ENCODE peak calls at places on chromosome 7, in eight cellular contexts. One of them, this sample, is unnamed.

GRCh38 chr7:76220185-76221057 is 18.7 kb downstream of the SRRM3 start:
- DNase-seq in A549: no peak
- DNase-seq in NCI-H510A treated with DMSO at 0.1 percent for 48 hours: no peak
- DNase-seq in cardiac fibroblast: peak
- DNase-seq in GM13976: no peak
- DNase-seq in MV-4-11: no peak
- DNase-seq in iris pigment epithelial cell: peak
- DNase-seq in nephron progenitor cell: peak
- DNase-seq in this sample: no peak

GRCh38 chr7:147245274-147245673 is 1128.7 kb downstream of the CNTNAP2 start:
- DNase-seq in A549: peak
- DNase-seq in NCI-H510A treated with DMSO at 0.1 percent for 48 hours: peak
- DNase-seq in cardiac fibroblast: peak
- DNase-seq in GM13976: peak
- DNase-seq in MV-4-11: peak
- DNase-seq in iris pigment epithelial cell: peak
- DNase-seq in nephron progenitor cell: peak
- DNase-seq in this sample: no peak

GRCh38 chr7:96826089-96826488 is 116.4 kb upstream of the SEM1 start:
- DNase-seq in A549: no peak
- DNase-seq in NCI-H510A treated with DMSO at 0.1 percent for 48 hours: no peak
- DNase-seq in cardiac fibroblast: no peak
- DNase-seq in GM13976: no peak
- DNase-seq in MV-4-11: no peak
- DNase-seq in iris pigment epithelial cell: no peak
- DNase-seq in nephron progenitor cell: no peak
- DNase-seq in this sample: no peak

GRCh38 chr7:14936530-14936929 is 34.0 kb upstream of the DGKB start:
- DNase-seq in A549: no peak
- DNase-seq in NCI-H510A treated with DMSO at 0.1 percent for 48 hours: no peak
- DNase-seq in cardiac fibroblast: no peak
- DNase-seq in GM13976: no peak
- DNase-seq in MV-4-11: no peak
- DNase-seq in iris pigment epithelial cell: no peak
- DNase-seq in nephron progenitor cell: peak
- DNase-seq in this sample: no peak

GRCh38 chr7:114548576-114548975 is 134.0 kb downstream of the FOXP2 start:
- DNase-seq in A549: no peak
- DNase-seq in NCI-H510A treated with DMSO at 0.1 percent for 48 hours: no peak
- DNase-seq in cardiac fibroblast: peak
- DNase-seq in GM13976: no peak
- DNase-seq in MV-4-11: no peak
- DNase-seq in iris pigment epithelial cell: no peak
- DNase-seq in nephron progenitor cell: no peak
- DNase-seq in this sample: no peak

GRCh38 chr7:125033506-125033905 is 103.9 kb upstream of the POT1 start:
- DNase-seq in A549: no peak
- DNase-seq in NCI-H510A treated with DMSO at 0.1 percent for 48 hours: no peak
- DNase-seq in cardiac fibroblast: no peak
- DNase-seq in GM13976: no peak
- DNase-seq in MV-4-11: no peak
- DNase-seq in iris pigment epithelial cell: no peak
- DNase-seq in nephron progenitor cell: no peak
- DNase-seq in this sample: no peak

GRCh38 chr7:45576249-45576929 is 2.2 kb downstream of the ADCY1 start:
- DNase-seq in A549: no peak
- DNase-seq in NCI-H510A treated with DMSO at 0.1 percent for 48 hours: no peak
- DNase-seq in cardiac fibroblast: peak
- DNase-seq in GM13976: no peak
- DNase-seq in MV-4-11: no peak
- DNase-seq in iris pigment epithelial cell: no peak
- DNase-seq in nephron progenitor cell: no peak
- DNase-seq in this sample: no peak

GRCh38 chr7:66255533-66256100 is 50.5 kb downstream of the TPST1 start:
- DNase-seq in A549: no peak
- DNase-seq in NCI-H510A treated with DMSO at 0.1 percent for 48 hours: no peak
- DNase-seq in cardiac fibroblast: peak
- DNase-seq in GM13976: no peak
- DNase-seq in MV-4-11: no peak
- DNase-seq in iris pigment epithelial cell: peak
- DNase-seq in nephron progenitor cell: no peak
- DNase-seq in this sample: no peak

GRCh38 chr7:78018541-78019456 is 220.2 kb downstream of the PHTF2 start:
- DNase-seq in A549: peak
- DNase-seq in NCI-H510A treated with DMSO at 0.1 percent for 48 hours: no peak
- DNase-seq in cardiac fibroblast: peak
- DNase-seq in GM13976: no peak
- DNase-seq in MV-4-11: no peak
- DNase-seq in iris pigment epithelial cell: peak
- DNase-seq in nephron progenitor cell: peak
- DNase-seq in this sample: no peak

GRCh38 chr7:98970031-98970615 is 91.8 kb downstream of the TRRAP start:
- DNase-seq in A549: no peak
- DNase-seq in NCI-H510A treated with DMSO at 0.1 percent for 48 hours: no peak
- DNase-seq in cardiac fibroblast: no peak
- DNase-seq in GM13976: no peak
- DNase-seq in MV-4-11: no peak
- DNase-seq in iris pigment epithelial cell: no peak
- DNase-seq in nephron progenitor cell: no peak
- DNase-seq in this sample: no peak

GRCh38 chr7:69858471-69858870 is 260.2 kb downstream of the AUTS2 start:
- DNase-seq in A549: no peak
- DNase-seq in NCI-H510A treated with DMSO at 0.1 percent for 48 hours: no peak
- DNase-seq in cardiac fibroblast: no peak
- DNase-seq in GM13976: no peak
- DNase-seq in MV-4-11: no peak
- DNase-seq in iris pigment epithelial cell: no peak
- DNase-seq in nephron progenitor cell: no peak
- DNase-seq in this sample: no peak

GRCh38 chr7:22016547-22016946 is 70.8 kb upstream of the CDCA7L start:
- DNase-seq in A549: no peak
- DNase-seq in NCI-H510A treated with DMSO at 0.1 percent for 48 hours: peak
- DNase-seq in cardiac fibroblast: no peak
- DNase-seq in GM13976: no peak
- DNase-seq in MV-4-11: no peak
- DNase-seq in iris pigment epithelial cell: no peak
- DNase-seq in nephron progenitor cell: no peak
- DNase-seq in this sample: no peak

GRCh38 chr7:1661461-1661860 is 8.6 kb upstream of the ELFN1 start:
- DNase-seq in A549: no peak
- DNase-seq in NCI-H510A treated with DMSO at 0.1 percent for 48 hours: no peak
- DNase-seq in cardiac fibroblast: no peak
- DNase-seq in GM13976: no peak
- DNase-seq in MV-4-11: no peak
- DNase-seq in iris pigment epithelial cell: no peak
- DNase-seq in nephron progenitor cell: no peak
- DNase-seq in this sample: no peak

GRCh38 chr7:93632371-93632770 is 57.8 kb upstream of the CALCR start:
- DNase-seq in A549: no peak
- DNase-seq in NCI-H510A treated with DMSO at 0.1 percent for 48 hours: no peak
- DNase-seq in cardiac fibroblast: no peak
- DNase-seq in GM13976: no peak
- DNase-seq in MV-4-11: no peak
- DNase-seq in iris pigment epithelial cell: no peak
- DNase-seq in nephron progenitor cell: no peak
- DNase-seq in this sample: no peak

GRCh38 chr7:4945949-4946348 is 13.0 kb downstream of the MMD2 start:
- DNase-seq in A549: no peak
- DNase-seq in NCI-H510A treated with DMSO at 0.1 percent for 48 hours: no peak
- DNase-seq in cardiac fibroblast: no peak
- DNase-seq in GM13976: no peak
- DNase-seq in MV-4-11: no peak
- DNase-seq in iris pigment epithelial cell: no peak
- DNase-seq in nephron progenitor cell: no peak
- DNase-seq in this sample: no peak

GRCh38 chr7:17948503-17949238 is 8.4 kb upstream of the SNX13 start:
- DNase-seq in A549: no peak
- DNase-seq in NCI-H510A treated with DMSO at 0.1 percent for 48 hours: no peak
- DNase-seq in cardiac fibroblast: peak
- DNase-seq in GM13976: no peak
- DNase-seq in MV-4-11: no peak
- DNase-seq in iris pigment epithelial cell: peak
- DNase-seq in nephron progenitor cell: no peak
- DNase-seq in this sample: no peak

GRCh38 chr7:95180-95862 is 97.0 kb upstream of the FAM20C start:
- DNase-seq in A549: no peak
- DNase-seq in NCI-H510A treated with DMSO at 0.1 percent for 48 hours: no peak
- DNase-seq in cardiac fibroblast: peak
- DNase-seq in GM13976: no peak
- DNase-seq in MV-4-11: no peak
- DNase-seq in iris pigment epithelial cell: peak
- DNase-seq in nephron progenitor cell: no peak
- DNase-seq in this sample: no peak

GRCh38 chr7:130566168-130566897 is 74.4 kb downstream of the MEST start:
- DNase-seq in A549: no peak
- DNase-seq in NCI-H510A treated with DMSO at 0.1 percent for 48 hours: no peak
- DNase-seq in cardiac fibroblast: peak
- DNase-seq in GM13976: no peak
- DNase-seq in MV-4-11: no peak
- DNase-seq in iris pigment epithelial cell: peak
- DNase-seq in nephron progenitor cell: no peak
- DNase-seq in this sample: no peak

GRCh38 chr7:74430961-74431466 is 22.7 kb upstream of the GTF2IRD1 start:
- DNase-seq in A549: no peak
- DNase-seq in NCI-H510A treated with DMSO at 0.1 percent for 48 hours: peak
- DNase-seq in cardiac fibroblast: no peak
- DNase-seq in GM13976: no peak
- DNase-seq in MV-4-11: no peak
- DNase-seq in iris pigment epithelial cell: no peak
- DNase-seq in nephron progenitor cell: no peak
- DNase-seq in this sample: no peak

GRCh38 chr7:100965723-100966541 is 3.4 kb upstream of the MUC12 start:
- DNase-seq in A549: peak
- DNase-seq in NCI-H510A treated with DMSO at 0.1 percent for 48 hours: no peak
- DNase-seq in cardiac fibroblast: peak
- DNase-seq in GM13976: peak
- DNase-seq in MV-4-11: no peak
- DNase-seq in iris pigment epithelial cell: peak
- DNase-seq in nephron progenitor cell: peak
- DNase-seq in this sample: peak

GRCh38 chr7:140230862-140231778 is 54.3 kb upstream of the KDM7A start:
- DNase-seq in A549: peak
- DNase-seq in NCI-H510A treated with DMSO at 0.1 percent for 48 hours: peak
- DNase-seq in cardiac fibroblast: peak
- DNase-seq in GM13976: peak
- DNase-seq in MV-4-11: no peak
- DNase-seq in iris pigment epithelial cell: peak
- DNase-seq in nephron progenitor cell: peak
- DNase-seq in this sample: peak

GRCh38 chr7:22350466-22351328 is 6.3 kb downstream of the RAPGEF5 start:
- DNase-seq in A549: no peak
- DNase-seq in NCI-H510A treated with DMSO at 0.1 percent for 48 hours: no peak
- DNase-seq in cardiac fibroblast: peak
- DNase-seq in GM13976: no peak
- DNase-seq in MV-4-11: no peak
- DNase-seq in iris pigment epithelial cell: peak
- DNase-seq in nephron progenitor cell: no peak
- DNase-seq in this sample: peak

GRCh38 chr7:104980440-104980839 is 33.6 kb upstream of the KMT2E start:
- DNase-seq in A549: no peak
- DNase-seq in NCI-H510A treated with DMSO at 0.1 percent for 48 hours: no peak
- DNase-seq in cardiac fibroblast: no peak
- DNase-seq in GM13976: no peak
- DNase-seq in MV-4-11: no peak
- DNase-seq in iris pigment epithelial cell: no peak
- DNase-seq in nephron progenitor cell: no peak
- DNase-seq in this sample: no peak

GRCh38 chr7:31056775-31057346 is 4.8 kb downstream of the ADCYAP1R1 start:
- DNase-seq in A549: no peak
- DNase-seq in NCI-H510A treated with DMSO at 0.1 percent for 48 hours: no peak
- DNase-seq in cardiac fibroblast: no peak
- DNase-seq in GM13976: no peak
- DNase-seq in MV-4-11: no peak
- DNase-seq in iris pigment epithelial cell: no peak
- DNase-seq in nephron progenitor cell: no peak
- DNase-seq in this sample: peak

This sample was measured in HCT116.